ENCODE peak calls at places on chromosome 19, in four cellular contexts. One of them, this sample, is unnamed.

GRCh38 chr19:19329199-19329598 is 8.6 kb downstream of the MAU2 start:
- DNase-seq in heart right ventricle: no peak
- DNase-seq in GM23338: no peak
- DNase-seq in tibial nerve: no peak
- DNase-seq in this sample: no peak

GRCh38 chr19:15159251-15159650 is 41.5 kb downstream of the NOTCH3 start:
- DNase-seq in tibial nerve: no peak
- DNase-seq in GM23338: peak
- DNase-seq in heart right ventricle: no peak
- DNase-seq in this sample: peak

GRCh38 chr19:14030997-14031718 is 404 bp upstream of the IL27RA start:
- DNase-seq in tibial nerve: no peak
- DNase-seq in GM23338: peak
- DNase-seq in heart right ventricle: no peak
- DNase-seq in this sample: peak

GRCh38 chr19:45087531-45087930 is 5.4 kb upstream of the PPP1R37 start:
- DNase-seq in tibial nerve: no peak
- DNase-seq in GM23338: no peak
- DNase-seq in heart right ventricle: no peak
- DNase-seq in this sample: no peak

GRCh38 chr19:38047641-38048040 is 140.6 kb downstream of the SIPA1L3 start:
- DNase-seq in GM23338: no peak
- DNase-seq in tibial nerve: no peak
- DNase-seq in heart right ventricle: no peak
- DNase-seq in this sample: no peak

GRCh38 chr19:12956446-12957388 is at the start of gene GADD45GIP1:
- DNase-seq in GM23338: peak
- DNase-seq in tibial nerve: peak
- DNase-seq in heart right ventricle: peak
- DNase-seq in this sample: peak

GRCh38 chr19:16247353-16248182 is 49.9 kb downstream of the AP1M1 start:
- DNase-seq in tibial nerve: peak
- DNase-seq in GM23338: peak
- DNase-seq in heart right ventricle: peak
- DNase-seq in this sample: peak

GRCh38 chr19:28472843-28473242 is 740.1 kb downstream of the UQCRFS1 start:
- DNase-seq in GM23338: no peak
- DNase-seq in tibial nerve: no peak
- DNase-seq in heart right ventricle: no peak
- DNase-seq in this sample: no peak

GRCh38 chr19:38737297-38737865 is 6.9 kb downstream of the CAPN12 start:
- DNase-seq in GM23338: no peak
- DNase-seq in heart right ventricle: no peak
- DNase-seq in tibial nerve: no peak
- DNase-seq in this sample: no peak

GRCh38 chr19:10836478-10837325 is 690 bp upstream of the TMED1 start:
- DNase-seq in GM23338: peak
- DNase-seq in tibial nerve: peak
- DNase-seq in heart right ventricle: peak
- DNase-seq in this sample: peak

DNA sequence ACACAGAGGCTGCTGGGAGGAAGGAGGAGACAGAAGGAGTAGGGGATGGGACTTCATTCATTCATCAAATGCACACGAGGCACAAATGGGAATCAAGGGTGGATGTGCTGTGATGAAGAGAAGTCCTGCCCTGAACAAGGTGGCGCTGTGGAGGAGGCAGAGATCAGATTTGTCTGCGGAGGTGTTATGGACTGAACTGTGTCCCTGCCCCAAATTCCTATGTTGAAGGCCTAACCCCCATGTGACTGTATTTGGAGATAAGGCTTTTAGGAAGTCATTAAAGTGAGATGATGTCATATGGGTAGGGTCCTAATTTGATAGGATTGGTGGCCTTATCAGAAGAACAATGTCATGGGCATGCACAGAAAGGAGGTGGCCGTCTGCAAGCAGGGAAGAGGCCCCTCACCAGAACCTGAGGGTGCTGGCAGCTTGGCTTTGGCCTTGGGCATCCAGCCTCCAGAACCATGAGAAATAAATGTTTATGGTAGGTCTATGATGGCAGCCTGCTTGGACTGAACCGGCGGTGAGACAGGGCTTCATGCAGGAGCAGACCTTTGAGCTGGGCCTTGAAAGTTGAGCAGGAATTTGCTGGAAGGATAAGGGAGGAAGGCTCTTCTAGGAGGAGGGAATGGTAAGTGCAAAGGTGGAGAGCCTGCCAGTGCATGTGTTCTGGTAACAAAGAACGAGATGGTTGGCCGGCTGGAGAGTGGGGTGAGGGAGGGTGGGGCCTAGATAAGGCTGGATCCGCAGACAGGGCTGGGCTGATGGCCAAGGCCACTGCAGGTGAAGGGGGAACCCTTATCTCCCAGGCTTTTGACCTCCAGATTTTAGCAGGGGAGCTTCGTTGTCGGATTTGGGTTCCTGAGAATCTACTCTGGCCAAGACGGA is 2.7 kb upstream of the CEBPA start:
- DNase-seq in tibial nerve: no peak
- DNase-seq in GM23338: no peak
- DNase-seq in heart right ventricle: no peak
- DNase-seq in this sample: peak
- TF ChIP-seq CTCF in tibial nerve: no peak
- TF ChIP-seq CTCF in GM23338: peak
- TF ChIP-seq CTCF in heart right ventricle: no peak
- TF ChIP-seq CTCF in this sample: no peak

DNA sequence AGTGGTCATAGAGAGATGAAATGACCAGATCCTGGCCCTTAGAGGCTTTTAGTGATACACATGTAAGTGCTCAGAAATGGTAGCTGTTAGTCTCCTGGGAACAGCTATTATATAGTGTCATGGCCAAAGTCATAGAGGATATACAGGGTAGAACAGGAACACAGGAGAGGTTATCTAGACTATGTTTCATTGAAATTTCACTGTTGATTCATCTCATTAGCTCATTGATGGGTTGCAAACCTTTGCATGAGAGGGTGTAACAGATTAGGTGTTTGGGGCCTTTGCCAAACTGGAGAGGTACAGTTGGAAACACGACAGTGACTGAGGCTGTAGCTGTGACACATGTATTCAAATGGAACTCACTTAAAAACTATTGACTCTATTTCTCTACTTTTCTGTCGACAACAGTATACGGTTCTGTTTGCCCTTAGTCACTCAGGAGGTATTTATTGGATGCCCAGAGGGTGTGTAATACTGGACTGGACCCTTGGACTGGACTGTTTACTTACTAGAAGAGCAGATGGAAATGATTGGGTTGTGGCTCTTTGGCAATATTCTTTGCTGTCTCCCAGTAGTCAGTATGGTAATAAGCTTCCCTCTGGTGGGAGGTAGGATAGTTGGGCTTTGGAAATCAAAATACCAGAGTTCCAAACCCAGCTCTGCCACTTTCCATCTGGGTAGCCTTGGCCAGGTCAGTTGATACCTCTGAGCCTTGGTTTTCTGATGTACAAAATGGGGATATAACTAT is 29.8 kb downstream of the ARHGAP35 start:
- DNase-seq in heart right ventricle: no peak
- DNase-seq in tibial nerve: no peak
- DNase-seq in GM23338: no peak
- DNase-seq in this sample: no peak
- TF ChIP-seq CTCF in heart right ventricle: no peak
- TF ChIP-seq CTCF in tibial nerve: no peak
- TF ChIP-seq CTCF in GM23338: no peak
- TF ChIP-seq CTCF in this sample: no peak

DNA sequence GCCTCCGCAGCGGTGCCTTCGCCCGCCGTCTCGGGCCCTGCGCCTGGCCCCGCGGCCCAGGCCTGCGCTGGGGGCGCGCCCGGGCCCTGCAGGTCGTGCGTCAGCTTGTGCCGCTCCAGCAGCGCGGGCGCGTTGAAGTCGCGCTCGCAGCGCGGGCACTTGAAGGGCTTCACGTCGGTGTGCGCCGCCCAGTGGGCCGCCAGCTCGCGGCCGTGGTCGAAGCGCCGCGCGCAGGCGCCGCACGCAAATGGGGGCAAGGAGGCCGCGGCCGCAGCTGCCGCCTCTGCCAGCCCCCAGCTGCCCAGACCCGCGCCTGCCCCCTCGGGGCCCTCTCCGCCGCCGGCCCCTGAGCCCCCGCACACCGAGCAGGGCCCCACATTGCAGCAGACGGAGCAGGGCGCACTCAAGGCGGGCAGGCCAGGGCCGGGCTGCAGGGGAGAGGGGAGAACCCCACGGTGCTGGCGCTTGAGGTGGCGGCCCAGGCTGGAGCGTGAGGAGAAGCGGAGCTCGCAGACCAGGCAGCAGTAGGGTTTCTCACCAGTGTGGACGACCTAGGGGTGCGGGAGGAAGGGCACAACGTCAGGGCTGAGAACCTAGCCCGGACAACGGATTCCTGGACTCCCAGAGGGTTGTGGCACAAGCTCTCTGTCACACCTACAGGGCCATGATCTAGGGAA is 6.1 kb downstream of the FIZ1 start:
- DNase-seq in GM23338: peak
- DNase-seq in heart right ventricle: no peak
- DNase-seq in tibial nerve: no peak
- DNase-seq in this sample: no peak
- TF ChIP-seq CTCF in GM23338: no peak
- TF ChIP-seq CTCF in heart right ventricle: no peak
- TF ChIP-seq CTCF in tibial nerve: no peak
- TF ChIP-seq CTCF in this sample: no peak

GRCh38 chr19:47839411-47839810 is 17.7 kb downstream of the CRX start:
- DNase-seq in tibial nerve: no peak
- DNase-seq in GM23338: no peak
- DNase-seq in heart right ventricle: no peak
- DNase-seq in this sample: no peak
- TF ChIP-seq CTCF in tibial nerve: no peak
- TF ChIP-seq CTCF in GM23338: no peak
- TF ChIP-seq CTCF in heart right ventricle: no peak
- TF ChIP-seq CTCF in this sample: no peak

DNA sequence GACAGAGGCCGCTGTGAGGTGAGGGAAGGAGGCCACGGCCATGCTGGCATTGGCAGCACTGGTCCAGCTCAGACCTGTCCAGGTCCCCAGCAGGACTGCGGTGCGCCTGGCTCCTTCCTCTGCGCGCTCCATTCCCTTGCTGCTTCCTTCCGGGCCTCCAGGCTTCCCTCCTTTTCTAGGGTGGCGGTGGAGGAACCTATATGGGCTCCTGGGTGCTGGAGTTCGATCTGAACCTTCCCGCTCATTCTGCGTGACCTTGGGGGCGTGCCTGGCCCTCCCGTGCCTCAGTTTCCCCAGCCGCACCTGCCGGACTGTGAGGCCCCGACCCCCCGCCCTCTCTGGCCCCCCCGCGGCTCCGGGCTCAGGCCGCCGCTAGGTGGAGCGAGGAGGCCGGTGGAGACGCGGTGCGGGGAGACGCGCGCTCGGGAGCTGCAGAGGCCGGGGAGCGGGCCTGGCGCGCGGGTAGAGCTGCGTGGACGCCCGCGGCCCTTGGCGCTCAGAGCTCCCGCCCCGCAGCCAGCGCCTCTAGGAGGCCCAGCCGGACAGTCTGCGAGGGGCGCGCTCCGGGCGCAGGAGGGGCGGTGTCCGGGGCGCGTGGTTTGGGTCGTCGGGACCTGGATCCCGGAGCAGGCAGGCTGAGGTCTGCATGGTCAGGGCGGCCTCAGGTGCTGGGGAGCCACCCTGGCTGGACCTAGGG is 29.9 kb downstream of the EFNA2 start:
- DNase-seq in tibial nerve: no peak
- DNase-seq in GM23338: peak
- DNase-seq in heart right ventricle: peak
- DNase-seq in this sample: peak
- TF ChIP-seq CTCF in tibial nerve: peak
- TF ChIP-seq CTCF in GM23338: peak
- TF ChIP-seq CTCF in heart right ventricle: peak
- TF ChIP-seq CTCF in this sample: peak

GRCh38 chr19:49738242-49738641 is 24.9 kb downstream of the TSKS start:
- DNase-seq in heart right ventricle: no peak
- DNase-seq in GM23338: no peak
- DNase-seq in tibial nerve: no peak
- DNase-seq in this sample: no peak

GRCh38 chr19:49739098-49739497 is 24.0 kb downstream of the TSKS start:
- DNase-seq in tibial nerve: no peak
- DNase-seq in heart right ventricle: no peak
- DNase-seq in GM23338: no peak
- DNase-seq in this sample: no peak

GRCh38 chr19:49739933-49740332 is 23.2 kb downstream of the TSKS start:
- DNase-seq in GM23338: no peak
- DNase-seq in tibial nerve: no peak
- DNase-seq in heart right ventricle: no peak
- DNase-seq in this sample: no peak

GRCh38 chr19:49744946-49745381 is 18.1 kb downstream of the TSKS start:
- DNase-seq in GM23338: peak
- DNase-seq in heart right ventricle: no peak
- DNase-seq in tibial nerve: no peak
- DNase-seq in this sample: no peak

DNA sequence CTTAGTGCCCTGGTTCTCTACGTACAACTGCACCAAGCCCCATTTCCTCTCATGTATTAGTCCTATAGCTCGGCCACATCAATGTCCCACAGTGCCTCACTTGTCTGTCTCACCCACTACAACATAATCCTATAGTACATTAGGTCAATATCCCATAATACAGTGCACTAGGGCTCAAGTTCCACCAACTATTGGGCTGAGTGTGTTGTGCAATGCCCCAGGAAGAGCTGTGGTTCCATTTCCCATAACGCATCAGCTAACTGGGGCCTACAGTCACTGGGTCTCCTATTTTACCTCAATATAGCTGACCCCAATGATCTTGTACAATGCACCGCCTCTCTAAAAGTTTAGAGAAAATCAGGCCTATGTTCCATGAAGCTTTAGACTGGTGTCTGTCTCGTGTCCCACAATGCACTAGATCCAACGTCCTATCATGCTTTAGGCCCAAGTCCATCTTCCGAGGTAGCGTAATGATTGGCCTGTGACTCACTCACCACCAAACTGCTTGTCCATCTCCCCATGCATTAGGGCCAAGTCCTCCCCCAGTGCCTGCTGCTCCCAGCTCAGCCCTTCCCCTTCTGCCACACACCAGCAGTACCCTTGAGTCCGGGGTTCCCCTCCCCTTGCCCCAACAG is 21.8 kb downstream of the TSKS start:
- DNase-seq in GM23338: no peak
- DNase-seq in heart right ventricle: no peak
- DNase-seq in tibial nerve: no peak
- DNase-seq in this sample: no peak
- TF ChIP-seq CTCF in GM23338: no peak
- TF ChIP-seq CTCF in heart right ventricle: no peak
- TF ChIP-seq CTCF in tibial nerve: no peak
- TF ChIP-seq CTCF in this sample: no peak

GRCh38 chr19:42693760-42694350 is 46.4 kb downstream of the PSG3 start:
- DNase-seq in GM23338: peak
- DNase-seq in heart right ventricle: no peak
- DNase-seq in tibial nerve: no peak
- DNase-seq in this sample: peak
- TF ChIP-seq CTCF in GM23338: peak
- TF ChIP-seq CTCF in heart right ventricle: peak
- TF ChIP-seq CTCF in tibial nerve: no peak
- TF ChIP-seq CTCF in this sample: peak

This sample was measured in GM20000.